ENCODE peak calls at places on chromosomes 1 and 21, in six cellular contexts. Q is fibroblast of lung, K is kidney, G is AG04449, O is IMR-90, S is uterus. V is an unnamed sample.

GRCh38 chr21:30072496-30072895 is 94.1 kb downstream of the CLDN17 start:
- DNase-seq in S (no peak), O (no peak), G (no peak), K (no peak), Q (no peak), V (peak; percentile 1)

GRCh38 chr1:89530690-89531089 is 6.1 kb downstream of the LRRC8B start:
- DNase-seq in G (no peak), Q (no peak), O (no peak), K (no peak), S (no peak), V (no peak)

GRCh38 chr1:197195100-197195499 is 48.6 kb upstream of the ASPM start:
- DNase-seq in Q (no peak), K (no peak), S (no peak), G (no peak), O (peak; percentile 18), V (peak; percentile 14)

GRCh38 chr1:92441316-92442311 is 45.1 kb downstream of the GFI1 start:
- DNase-seq in Q (no peak), K (no peak), O (no peak), G (no peak), S (no peak), V (no peak)

GRCh38 chr1:80876035-80876434 is 924.7 kb upstream of the ADGRL2 start:
- DNase-seq in S (no peak), G (no peak), K (no peak), Q (no peak), O (no peak), V (no peak)

GRCh38 chr1:68449901-68450300 is at the start of gene RPE65:
- DNase-seq in S (no peak), K (no peak), G (no peak), Q (peak; percentile 43), O (no peak), V (no peak)

GRCh38 chr1:219174672-219175564 is 1.2 kb downstream of the LYPLAL1 start:
- DNase-seq in O (peak; percentile 90), G (peak; percentile 62), S (peak; percentile 30), K (no peak), Q (peak; percentile 89), V (peak; percentile 94)

GRCh38 chr1:56331892-56332567 is 247.3 kb downstream of the PLPP3 start:
- DNase-seq in O (peak; percentile 75), G (no peak), K (no peak), S (no peak), Q (peak; percentile 32), V (no peak)

GRCh38 chr1:217211484-217211883 is 419.4 kb downstream of the GPATCH2 start:
- DNase-seq in G (no peak), K (no peak), Q (no peak), O (no peak), S (no peak), V (no peak)

GRCh38 chr1:2908081-2908480 is 106.6 kb upstream of the TTC34 start:
- DNase-seq in O (no peak), S (no peak), Q (no peak), G (no peak), K (no peak), V (no peak)

GRCh38 chr1:4796161-4796998 is 142.0 kb downstream of the AJAP1 start:
- DNase-seq in S (no peak), Q (no peak), K (no peak), O (no peak), G (no peak), V (no peak)

DNA sequence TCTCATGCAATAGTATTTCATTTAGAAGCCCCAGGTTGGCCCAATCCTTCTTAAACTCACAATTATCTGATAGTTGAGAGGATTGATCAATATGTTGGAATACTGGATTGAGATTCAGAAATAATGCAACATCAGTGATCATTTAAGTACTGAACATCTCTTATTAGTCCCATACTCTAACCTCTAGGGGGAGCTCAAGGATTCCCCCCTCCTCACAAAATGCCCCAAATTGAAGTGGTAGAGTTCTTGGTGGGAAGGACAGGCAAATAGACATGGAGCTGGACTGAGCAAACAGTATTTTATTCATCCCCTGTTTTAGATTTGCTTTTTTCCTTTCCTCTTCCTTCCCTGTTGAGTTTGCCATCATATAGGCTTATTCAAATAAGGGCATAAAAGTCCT is 62.8 kb downstream of the NGF start:
- DNase-seq in G (no peak), O (peak; percentile 30), S (no peak), Q (peak; percentile 59), K (no peak), V (no peak)
- TF ChIP-seq CTCF in G (peak; percentile 5), O (peak; percentile 48), S (no peak), Q (peak; percentile 33), K (no peak), V (peak; percentile 7)

GRCh38 chr1:200363200-200363933 is 46.5 kb downstream of the ZNF281 start:
- DNase-seq in G (no peak), Q (no peak), S (no peak), O (no peak), K (no peak), V (no peak)
- H3K4me3 ChIP-seq in G (no peak overlapping the region), Q (no peak overlapping the region), S (no peak overlapping the region), O (no peak overlapping the region), K (no peak overlapping the region), V (no peak overlapping the region)

GRCh38 chr1:44808938-44809917 is 905 bp downstream of the BTBD19 start:
- DNase-seq in Q (peak; percentile 62), O (peak; percentile 82), K (peak; percentile 84), G (peak; percentile 33), S (peak; percentile 69), V (peak; percentile 70)
- TF ChIP-seq CTCF in Q (no peak), O (peak; percentile 9), K (no peak), G (no peak), S (no peak), V (no peak)

GRCh38 chr1:226732856-226733291 is 6.2 kb downstream of the ITPKB start:
- DNase-seq in K (no peak), G (no peak), Q (no peak), S (no peak), O (no peak), V (no peak)
- H3K4me3 ChIP-seq in K (peak overlapping the region; percentile 12), G (no peak overlapping the region), Q (no peak overlapping the region), S (no peak overlapping the region), O (no peak overlapping the region), V (no peak overlapping the region)

V was measured in fibroblast of the aortic adventitia.